ENCODE peak calls at places on chromosomes 16 and 17, in five cellular contexts. One of them, this sample, is unnamed.

GRCh38 chr17:18157354-18157985 is 26.2 kb upstream of the ALKBH5 start:
- DNase-seq in lung: no peak
- DNase-seq in brain microvascular endothelial cell: no peak
- DNase-seq in heart right ventricle: no peak
- DNase-seq in kidney epithelial cell: no peak
- DNase-seq in this sample: no peak

GRCh38 chr17:13113821-13114525 is 96.1 kb upstream of the ELAC2 start:
- DNase-seq in lung: no peak
- DNase-seq in brain microvascular endothelial cell: no peak
- DNase-seq in heart right ventricle: no peak
- DNase-seq in kidney epithelial cell: no peak
- DNase-seq in this sample: no peak

GRCh38 chr16:77946834-77947233 is 75.5 kb upstream of the CLEC3A start:
- DNase-seq in lung: no peak
- DNase-seq in brain microvascular endothelial cell: no peak
- DNase-seq in heart right ventricle: no peak
- DNase-seq in kidney epithelial cell: no peak
- DNase-seq in this sample: peak

GRCh38 chr16:31331807-31332301 is 23.1 kb upstream of the ITGAX start:
- DNase-seq in lung: no peak
- DNase-seq in brain microvascular endothelial cell: no peak
- DNase-seq in heart right ventricle: no peak
- DNase-seq in kidney epithelial cell: no peak
- DNase-seq in this sample: no peak

GRCh38 chr17:1108810-1109605 is 70.8 kb downstream of the ABR start:
- DNase-seq in lung: no peak
- DNase-seq in brain microvascular endothelial cell: no peak
- DNase-seq in heart right ventricle: peak
- DNase-seq in kidney epithelial cell: no peak
- DNase-seq in this sample: peak

GRCh38 chr16:8944113-8944765 is 19.5 kb downstream of the USP7 start:
- DNase-seq in lung: no peak
- DNase-seq in brain microvascular endothelial cell: no peak
- DNase-seq in heart right ventricle: no peak
- DNase-seq in kidney epithelial cell: no peak
- DNase-seq in this sample: no peak

GRCh38 chr17:69567130-69567529 is 152.6 kb downstream of the MAP2K6 start:
- DNase-seq in lung: no peak
- DNase-seq in brain microvascular endothelial cell: no peak
- DNase-seq in heart right ventricle: no peak
- DNase-seq in kidney epithelial cell: no peak
- DNase-seq in this sample: no peak

GRCh38 chr16:64545769-64546168 is 576.1 kb downstream of the CDH11 start:
- DNase-seq in lung: no peak
- DNase-seq in brain microvascular endothelial cell: no peak
- DNase-seq in heart right ventricle: no peak
- DNase-seq in kidney epithelial cell: peak
- DNase-seq in this sample: peak

GRCh38 chr17:37158290-37158689 is 209.5 kb downstream of the AATF start:
- DNase-seq in lung: no peak
- DNase-seq in brain microvascular endothelial cell: no peak
- DNase-seq in heart right ventricle: no peak
- DNase-seq in kidney epithelial cell: no peak
- DNase-seq in this sample: no peak

GRCh38 chr16:17866991-17867390 is 396.2 kb upstream of the XYLT1 start:
- DNase-seq in lung: no peak
- DNase-seq in brain microvascular endothelial cell: no peak
- DNase-seq in heart right ventricle: no peak
- DNase-seq in kidney epithelial cell: no peak
- DNase-seq in this sample: no peak

GRCh38 chr17:2050871-2051387 is 4.0 kb upstream of the HIC1 start:
- DNase-seq in lung: no peak
- DNase-seq in brain microvascular endothelial cell: no peak
- DNase-seq in heart right ventricle: no peak
- DNase-seq in kidney epithelial cell: no peak
- DNase-seq in this sample: peak

GRCh38 chr17:31486351-31487062 is 95.0 kb downstream of the RAB11FIP4 start:
- DNase-seq in lung: no peak
- DNase-seq in brain microvascular endothelial cell: no peak
- DNase-seq in heart right ventricle: no peak
- DNase-seq in kidney epithelial cell: no peak
- DNase-seq in this sample: no peak

GRCh38 chr16:88956546-88957455 is 20.2 kb downstream of the CBFA2T3 start:
- DNase-seq in lung: no peak
- DNase-seq in brain microvascular endothelial cell: no peak
- DNase-seq in heart right ventricle: no peak
- DNase-seq in kidney epithelial cell: no peak
- DNase-seq in this sample: no peak

GRCh38 chr17:51818777-51819176 is 339.7 kb downstream of the CA10 start:
- DNase-seq in lung: no peak
- DNase-seq in brain microvascular endothelial cell: no peak
- DNase-seq in heart right ventricle: no peak
- DNase-seq in kidney epithelial cell: no peak
- DNase-seq in this sample: no peak

GRCh38 chr17:57900991-57901743 is 51.3 kb upstream of the MRPS23 start:
- DNase-seq in lung: peak
- DNase-seq in brain microvascular endothelial cell: no peak
- DNase-seq in heart right ventricle: no peak
- DNase-seq in kidney epithelial cell: no peak
- DNase-seq in this sample: no peak

GRCh38 chr16:9123871-9124270 is 32.4 kb downstream of the HAPSTR1 start:
- DNase-seq in lung: peak
- DNase-seq in brain microvascular endothelial cell: no peak
- DNase-seq in heart right ventricle: no peak
- DNase-seq in kidney epithelial cell: no peak
- DNase-seq in this sample: no peak

GRCh38 chr16:70577256-70577698 is 53.7 kb downstream of the SF3B3 start:
- DNase-seq in lung: no peak
- DNase-seq in brain microvascular endothelial cell: peak
- DNase-seq in heart right ventricle: no peak
- DNase-seq in kidney epithelial cell: peak
- DNase-seq in this sample: peak

GRCh38 chr16:89189358-89190025 is 10.8 kb downstream of the SLC22A31 start:
- DNase-seq in lung: no peak
- DNase-seq in brain microvascular endothelial cell: no peak
- DNase-seq in heart right ventricle: no peak
- DNase-seq in kidney epithelial cell: no peak
- DNase-seq in this sample: no peak

GRCh38 chr17:41421116-41421515 is 3.3 kb downstream of the KRT37 start:
- DNase-seq in lung: no peak
- DNase-seq in brain microvascular endothelial cell: no peak
- DNase-seq in heart right ventricle: no peak
- DNase-seq in kidney epithelial cell: peak
- DNase-seq in this sample: peak

GRCh38 chr16:83215417-83216001 is 588.7 kb downstream of the CDH13 start:
- DNase-seq in lung: no peak
- DNase-seq in brain microvascular endothelial cell: peak
- DNase-seq in heart right ventricle: no peak
- DNase-seq in kidney epithelial cell: no peak
- DNase-seq in this sample: peak

GRCh38 chr17:63487014-63487339 is 10.1 kb downstream of the ACE start:
- DNase-seq in lung: no peak
- DNase-seq in brain microvascular endothelial cell: no peak
- DNase-seq in heart right ventricle: no peak
- DNase-seq in kidney epithelial cell: no peak
- DNase-seq in this sample: no peak

GRCh38 chr16:15897834-15898254 is 9.4 kb upstream of the CEP20 start:
- DNase-seq in lung: no peak
- DNase-seq in brain microvascular endothelial cell: peak
- DNase-seq in heart right ventricle: no peak
- DNase-seq in kidney epithelial cell: no peak
- DNase-seq in this sample: no peak

GRCh38 chr16:50879873-50880695 is 138.2 kb downstream of the CYLD start:
- DNase-seq in lung: peak
- DNase-seq in brain microvascular endothelial cell: no peak
- DNase-seq in heart right ventricle: no peak
- DNase-seq in kidney epithelial cell: no peak
- DNase-seq in this sample: no peak

GRCh38 chr17:43579570-43580140 is 33.5 kb upstream of the ETV4 start:
- DNase-seq in lung: no peak
- DNase-seq in brain microvascular endothelial cell: peak
- DNase-seq in heart right ventricle: no peak
- DNase-seq in kidney epithelial cell: peak
- DNase-seq in this sample: peak

GRCh38 chr16:51994597-51994996 is 552.3 kb downstream of the TOX3 start:
- DNase-seq in lung: peak
- DNase-seq in brain microvascular endothelial cell: no peak
- DNase-seq in heart right ventricle: peak
- DNase-seq in kidney epithelial cell: peak
- DNase-seq in this sample: peak

GRCh38 chr17:57971572-57971971 is 16.4 kb upstream of the CUEDC1 start:
- DNase-seq in lung: no peak
- DNase-seq in brain microvascular endothelial cell: no peak
- DNase-seq in heart right ventricle: no peak
- DNase-seq in kidney epithelial cell: no peak
- DNase-seq in this sample: no peak

GRCh38 chr17:17445925-17446665 is 30.7 kb upstream of the MED9 start:
- DNase-seq in lung: peak
- DNase-seq in brain microvascular endothelial cell: peak
- DNase-seq in heart right ventricle: peak
- DNase-seq in kidney epithelial cell: peak
- DNase-seq in this sample: peak

GRCh38 chr17:78745407-78746088 is 36.5 kb downstream of the CYTH1 start:
- DNase-seq in lung: no peak
- DNase-seq in brain microvascular endothelial cell: no peak
- DNase-seq in heart right ventricle: peak
- DNase-seq in kidney epithelial cell: no peak
- DNase-seq in this sample: peak

GRCh38 chr16:57787519-57787905 is 14.8 kb downstream of the KIFC3 start:
- DNase-seq in lung: no peak
- DNase-seq in brain microvascular endothelial cell: no peak
- DNase-seq in heart right ventricle: no peak
- DNase-seq in kidney epithelial cell: no peak
- DNase-seq in this sample: no peak

GRCh38 chr17:79154446-79154845 is 79.8 kb downstream of the ENGASE start:
- DNase-seq in lung: no peak
- DNase-seq in brain microvascular endothelial cell: no peak
- DNase-seq in heart right ventricle: peak
- DNase-seq in kidney epithelial cell: no peak
- DNase-seq in this sample: no peak

GRCh38 chr17:28554565-28554964 is 2.1 kb upstream of the UNC119 start:
- DNase-seq in lung: no peak
- DNase-seq in brain microvascular endothelial cell: no peak
- DNase-seq in heart right ventricle: no peak
- DNase-seq in kidney epithelial cell: no peak
- DNase-seq in this sample: no peak

GRCh38 chr17:40111221-40112128 is 10.3 kb upstream of the MSL1 start:
- DNase-seq in lung: peak
- DNase-seq in brain microvascular endothelial cell: peak
- DNase-seq in heart right ventricle: peak
- DNase-seq in kidney epithelial cell: no peak
- DNase-seq in this sample: peak
- H3K4me3 ChIP-seq in lung: no peak
- H3K4me3 ChIP-seq in brain microvascular endothelial cell: peak
- H3K4me3 ChIP-seq in heart right ventricle: no peak
- H3K4me3 ChIP-seq in kidney epithelial cell: no peak
- H3K4me3 ChIP-seq in this sample: no peak

GRCh38 chr17:73191443-73192218 is 1.2 kb upstream of the COG1 start:
- DNase-seq in lung: peak
- DNase-seq in brain microvascular endothelial cell: peak
- DNase-seq in heart right ventricle: peak
- DNase-seq in kidney epithelial cell: no peak
- DNase-seq in this sample: peak

GRCh38 chr17:73188011-73188410 is 4.8 kb upstream of the COG1 start:
- DNase-seq in lung: no peak
- DNase-seq in brain microvascular endothelial cell: no peak
- DNase-seq in heart right ventricle: no peak
- DNase-seq in kidney epithelial cell: no peak
- DNase-seq in this sample: no peak

GRCh38 chr17:73192219-73192893 is 499 bp upstream of the COG1 start:
- DNase-seq in lung: peak
- DNase-seq in brain microvascular endothelial cell: peak
- DNase-seq in heart right ventricle: peak
- DNase-seq in kidney epithelial cell: no peak
- DNase-seq in this sample: peak

GRCh38 chr17:73187203-73187769 is 5.6 kb upstream of the COG1 start:
- DNase-seq in lung: no peak
- DNase-seq in brain microvascular endothelial cell: no peak
- DNase-seq in heart right ventricle: no peak
- DNase-seq in kidney epithelial cell: no peak
- DNase-seq in this sample: no peak

DNA sequence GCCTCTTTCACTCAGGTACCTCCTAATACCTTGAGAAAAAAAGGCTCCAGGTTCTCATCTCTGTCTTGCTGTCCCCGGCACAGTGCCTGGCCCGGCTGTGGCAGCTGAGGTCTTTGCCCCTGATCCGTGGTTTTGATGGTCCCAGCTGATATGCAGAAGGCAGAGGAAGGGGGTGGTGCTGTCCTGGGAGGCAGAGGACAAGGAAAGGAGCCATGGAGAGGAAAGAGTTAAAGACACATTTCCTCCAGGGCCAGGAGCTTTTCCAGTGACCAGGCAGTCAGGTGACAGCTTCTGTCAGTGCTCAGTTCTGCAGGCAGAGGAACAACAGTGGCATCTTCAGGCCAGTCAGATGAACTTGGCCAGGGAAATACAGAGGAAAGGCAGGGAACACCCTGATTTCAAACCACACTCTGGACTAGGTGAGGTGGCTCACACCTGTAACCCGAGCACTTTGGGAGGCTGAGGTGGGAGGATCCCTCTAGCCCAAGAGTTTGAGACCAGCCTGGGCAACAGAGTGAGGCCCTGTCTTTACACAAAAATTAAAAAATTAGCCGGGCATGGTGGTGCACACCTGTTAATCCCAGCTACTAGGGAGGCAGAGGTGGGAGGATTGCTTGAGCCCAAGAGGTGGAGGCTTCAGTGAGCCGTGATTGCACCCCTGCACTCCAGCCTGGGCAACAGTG is 3.3 kb upstream of the COG1 start:
- DNase-seq in lung: no peak
- DNase-seq in brain microvascular endothelial cell: peak
- DNase-seq in heart right ventricle: no peak
- DNase-seq in kidney epithelial cell: peak
- DNase-seq in this sample: peak
- TF ChIP-seq CTCF in lung: peak
- TF ChIP-seq CTCF in brain microvascular endothelial cell: peak
- TF ChIP-seq CTCF in heart right ventricle: peak
- TF ChIP-seq CTCF in kidney epithelial cell: peak
- TF ChIP-seq CTCF in this sample: peak

GRCh38 chr17:45451131-45451530 is 18.5 kb upstream of the ARHGAP27 start:
- DNase-seq in lung: no peak
- DNase-seq in brain microvascular endothelial cell: no peak
- DNase-seq in heart right ventricle: no peak
- DNase-seq in kidney epithelial cell: no peak
- DNase-seq in this sample: no peak
- H3K4me3 ChIP-seq in lung: no peak
- H3K4me3 ChIP-seq in brain microvascular endothelial cell: no peak
- H3K4me3 ChIP-seq in heart right ventricle: no peak
- H3K4me3 ChIP-seq in kidney epithelial cell: no peak
- H3K4me3 ChIP-seq in this sample: no peak

DNA sequence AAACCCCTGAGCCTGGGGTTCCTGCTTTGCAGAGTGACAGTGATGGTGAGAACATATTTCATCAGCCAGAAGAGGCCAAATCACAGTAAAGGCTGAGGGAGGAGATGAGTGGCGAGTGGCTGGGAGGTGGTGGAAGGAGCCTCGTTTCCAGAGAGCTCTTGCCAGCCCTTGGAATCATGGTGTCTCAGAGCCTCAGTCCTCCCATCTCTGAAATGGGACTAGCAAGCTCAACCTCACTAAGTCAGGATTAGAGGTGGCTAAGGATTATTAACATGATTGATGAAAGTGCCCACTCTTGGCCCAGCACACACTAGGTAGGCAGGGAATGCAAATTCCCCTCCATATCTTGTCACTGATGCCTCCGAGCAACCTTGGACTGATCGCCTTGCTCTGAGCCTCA is 43.0 kb downstream of the IL4R start:
- DNase-seq in lung: no peak
- DNase-seq in brain microvascular endothelial cell: no peak
- DNase-seq in heart right ventricle: no peak
- DNase-seq in kidney epithelial cell: no peak
- DNase-seq in this sample: no peak
- TF ChIP-seq CTCF in lung: no peak
- TF ChIP-seq CTCF in brain microvascular endothelial cell: no peak
- TF ChIP-seq CTCF in heart right ventricle: no peak
- TF ChIP-seq CTCF in kidney epithelial cell: no peak
- TF ChIP-seq CTCF in this sample: no peak